ENCODE peak calls at places on chromosomes 16 and 17, in six cellular contexts. Z, T, Y, W, P and E are unnamed samples.

GRCh38 chr16:3321802-3322201 is 16.5 kb downstream of the ZNF75A start:
- DNase-seq in Z (no peak), T (no peak), Y (no peak), W (no peak), P (no peak), E (no peak)

GRCh38 chr16:56632160-56632847 is at the start of gene MT1M:
- DNase-seq in Z (no peak), T (peak), Y (peak), W (no peak), P (no peak), E (no peak)

GRCh38 chr16:27154573-27155521 is 48.5 kb upstream of the KDM8 start:
- DNase-seq in Z (peak), T (peak), Y (peak), W (peak), P (peak), E (peak)

GRCh38 chr17:6831662-6832263 is at the start of gene TEKT1:
- DNase-seq in Z (peak), T (peak), Y (no peak), W (peak), P (peak), E (peak)

GRCh38 chr16:47732122-47732805 is 271.1 kb downstream of the PHKB start:
- DNase-seq in Z (peak), T (peak), Y (peak), W (peak), P (no peak), E (peak)

GRCh38 chr16:15879255-15879804 is 9.1 kb downstream of the CEP20 start:
- DNase-seq in Z (no peak), T (peak), Y (peak), W (no peak), P (no peak), E (peak)

GRCh38 chr16:89507834-89508590 is at the start of gene SPG7:
- DNase-seq in Z (peak), T (peak), Y (peak), W (peak), P (no peak), E (peak)

GRCh38 chr16:23754594-23755483 is at the start of gene CHP2:
- DNase-seq in Z (no peak), T (no peak), Y (no peak), W (no peak), P (no peak), E (peak)

GRCh38 chr17:15498107-15498506 is 30.7 kb upstream of the CDRT4 start:
- DNase-seq in Z (no peak), T (peak), Y (peak), W (no peak), P (no peak), E (no peak)

GRCh38 chr17:43438626-43439529 is 40.1 kb downstream of the ARL4D start:
- DNase-seq in Z (no peak), T (no peak), Y (no peak), W (no peak), P (no peak), E (no peak)

GRCh38 chr17:1267471-1267947 is 2.7 kb upstream of the BHLHA9 start:
- DNase-seq in Z (no peak), T (no peak), Y (peak), W (no peak), P (no peak), E (no peak)